ENCODE peak calls at places on chromosomes 5 and 9, in eight cellular contexts. One of them, this sample, is unnamed.
A peak's percentile ranks its signal among the peaks of the same experiment; 100 is the strongest.

GRCh38 chr9:36725777-36726356 is 153.2 kb downstream of the MELK start:
- DNase-seq in GM23248: no peak
- DNase-seq in omental fat pad: no peak
- DNase-seq in T-cell: no peak
- DNase-seq in uterus: no peak
- DNase-seq in stimulated activated CD8-positive, alpha-beta memory T cell treated with anti-CD3 and anti-CD28 coated beads, Interleukin-12 subunit alpha, Interleukin-12 subunit beta, amount 100 ng/mL, for 4 hours: no peak
- DNase-seq in astrocyte of the cerebellum: no peak
- DNase-seq in HEK293T: no peak
- DNase-seq in this sample: peak; percentile 7

GRCh38 chr5:180575571-180575970 is 15.7 kb downstream of the SCGB3A1 start:
- DNase-seq in stimulated activated CD8-positive, alpha-beta memory T cell treated with anti-CD3 and anti-CD28 coated beads, Interleukin-12 subunit alpha, Interleukin-12 subunit beta, amount 100 ng/mL, for 4 hours: no peak
- DNase-seq in T-cell: no peak
- DNase-seq in GM23248: peak; percentile 20
- DNase-seq in HEK293T: no peak
- DNase-seq in uterus: no peak
- DNase-seq in omental fat pad: no peak
- DNase-seq in astrocyte of the cerebellum: no peak
- DNase-seq in this sample: no peak

GRCh38 chr5:96961053-96961452 is 25.2 kb downstream of the LNPEP start:
- DNase-seq in T-cell: no peak
- DNase-seq in GM23248: no peak
- DNase-seq in astrocyte of the cerebellum: no peak
- DNase-seq in HEK293T: no peak
- DNase-seq in stimulated activated CD8-positive, alpha-beta memory T cell treated with anti-CD3 and anti-CD28 coated beads, Interleukin-12 subunit alpha, Interleukin-12 subunit beta, amount 100 ng/mL, for 4 hours: no peak
- DNase-seq in omental fat pad: no peak
- DNase-seq in uterus: no peak
- DNase-seq in this sample: no peak

GRCh38 chr9:89374176-89374575 is 55.9 kb downstream of the SECISBP2 start:
- DNase-seq in omental fat pad: no peak
- DNase-seq in stimulated activated CD8-positive, alpha-beta memory T cell treated with anti-CD3 and anti-CD28 coated beads, Interleukin-12 subunit alpha, Interleukin-12 subunit beta, amount 100 ng/mL, for 4 hours: no peak
- DNase-seq in T-cell: no peak
- DNase-seq in GM23248: no peak
- DNase-seq in HEK293T: no peak
- DNase-seq in uterus: no peak
- DNase-seq in astrocyte of the cerebellum: peak; percentile 40
- DNase-seq in this sample: no peak

GRCh38 chr5:112156211-112156610 is 262.9 kb downstream of the EPB41L4A start:
- DNase-seq in GM23248: no peak
- DNase-seq in stimulated activated CD8-positive, alpha-beta memory T cell treated with anti-CD3 and anti-CD28 coated beads, Interleukin-12 subunit alpha, Interleukin-12 subunit beta, amount 100 ng/mL, for 4 hours: no peak
- DNase-seq in omental fat pad: no peak
- DNase-seq in T-cell: no peak
- DNase-seq in HEK293T: no peak
- DNase-seq in uterus: no peak
- DNase-seq in astrocyte of the cerebellum: no peak
- DNase-seq in this sample: no peak

GRCh38 chr9:121281614-121282291 is 13.8 kb downstream of the GSN start:
- DNase-seq in T-cell: no peak
- DNase-seq in GM23248: peak; percentile 68
- DNase-seq in stimulated activated CD8-positive, alpha-beta memory T cell treated with anti-CD3 and anti-CD28 coated beads, Interleukin-12 subunit alpha, Interleukin-12 subunit beta, amount 100 ng/mL, for 4 hours: no peak
- DNase-seq in omental fat pad: peak; percentile 56
- DNase-seq in uterus: peak; percentile 94
- DNase-seq in astrocyte of the cerebellum: no peak
- DNase-seq in HEK293T: no peak
- DNase-seq in this sample: peak; percentile 64

GRCh38 chr9:114283551-114284111 is 39.3 kb upstream of the ORM1 start:
- DNase-seq in uterus: peak; percentile 12
- DNase-seq in T-cell: no peak
- DNase-seq in omental fat pad: peak; percentile 12
- DNase-seq in HEK293T: no peak
- DNase-seq in stimulated activated CD8-positive, alpha-beta memory T cell treated with anti-CD3 and anti-CD28 coated beads, Interleukin-12 subunit alpha, Interleukin-12 subunit beta, amount 100 ng/mL, for 4 hours: no peak
- DNase-seq in GM23248: no peak
- DNase-seq in astrocyte of the cerebellum: no peak
- DNase-seq in this sample: no peak

GRCh38 chr9:36881316-36882116 is 152.6 kb downstream of the PAX5 start:
- DNase-seq in uterus: no peak
- DNase-seq in stimulated activated CD8-positive, alpha-beta memory T cell treated with anti-CD3 and anti-CD28 coated beads, Interleukin-12 subunit alpha, Interleukin-12 subunit beta, amount 100 ng/mL, for 4 hours: no peak
- DNase-seq in HEK293T: no peak
- DNase-seq in T-cell: no peak
- DNase-seq in GM23248: no peak
- DNase-seq in omental fat pad: no peak
- DNase-seq in astrocyte of the cerebellum: no peak
- DNase-seq in this sample: no peak

GRCh38 chr5:143559586-143559985 is 156.1 kb upstream of the NR3C1 start:
- DNase-seq in stimulated activated CD8-positive, alpha-beta memory T cell treated with anti-CD3 and anti-CD28 coated beads, Interleukin-12 subunit alpha, Interleukin-12 subunit beta, amount 100 ng/mL, for 4 hours: no peak
- DNase-seq in GM23248: no peak
- DNase-seq in uterus: no peak
- DNase-seq in HEK293T: no peak
- DNase-seq in omental fat pad: no peak
- DNase-seq in astrocyte of the cerebellum: no peak
- DNase-seq in T-cell: no peak
- DNase-seq in this sample: no peak

GRCh38 chr5:39835371-39835770 is 410.6 kb upstream of the DAB2 start:
- DNase-seq in stimulated activated CD8-positive, alpha-beta memory T cell treated with anti-CD3 and anti-CD28 coated beads, Interleukin-12 subunit alpha, Interleukin-12 subunit beta, amount 100 ng/mL, for 4 hours: no peak
- DNase-seq in T-cell: no peak
- DNase-seq in uterus: no peak
- DNase-seq in HEK293T: no peak
- DNase-seq in GM23248: peak; percentile 4
- DNase-seq in omental fat pad: no peak
- DNase-seq in astrocyte of the cerebellum: no peak
- DNase-seq in this sample: no peak

GRCh38 chr5:10734050-10734709 is 26.9 kb downstream of the DAP start:
- DNase-seq in stimulated activated CD8-positive, alpha-beta memory T cell treated with anti-CD3 and anti-CD28 coated beads, Interleukin-12 subunit alpha, Interleukin-12 subunit beta, amount 100 ng/mL, for 4 hours: no peak
- DNase-seq in astrocyte of the cerebellum: no peak
- DNase-seq in omental fat pad: no peak
- DNase-seq in GM23248: no peak
- DNase-seq in T-cell: no peak
- DNase-seq in HEK293T: no peak
- DNase-seq in uterus: no peak
- DNase-seq in this sample: no peak

GRCh38 chr9:108434502-108434901 is 421.3 kb downstream of the ACTL7B start:
- DNase-seq in GM23248: peak; percentile 27
- DNase-seq in HEK293T: no peak
- DNase-seq in uterus: no peak
- DNase-seq in astrocyte of the cerebellum: no peak
- DNase-seq in omental fat pad: no peak
- DNase-seq in stimulated activated CD8-positive, alpha-beta memory T cell treated with anti-CD3 and anti-CD28 coated beads, Interleukin-12 subunit alpha, Interleukin-12 subunit beta, amount 100 ng/mL, for 4 hours: no peak
- DNase-seq in T-cell: no peak
- DNase-seq in this sample: peak; percentile 30

GRCh38 chr5:10513501-10514442 is 50.1 kb upstream of the ANKRD33B start:
- DNase-seq in astrocyte of the cerebellum: peak; percentile 97
- DNase-seq in HEK293T: no peak
- DNase-seq in omental fat pad: no peak
- DNase-seq in uterus: no peak
- DNase-seq in T-cell: no peak
- DNase-seq in stimulated activated CD8-positive, alpha-beta memory T cell treated with anti-CD3 and anti-CD28 coated beads, Interleukin-12 subunit alpha, Interleukin-12 subunit beta, amount 100 ng/mL, for 4 hours: no peak
- DNase-seq in GM23248: peak; percentile 82
- DNase-seq in this sample: peak; percentile 91

GRCh38 chr9:6305954-6306563 is 22.1 kb upstream of the TPD52L3 start:
- DNase-seq in GM23248: peak; percentile 70
- DNase-seq in omental fat pad: no peak
- DNase-seq in HEK293T: peak; percentile 16
- DNase-seq in astrocyte of the cerebellum: peak; percentile 12
- DNase-seq in uterus: no peak
- DNase-seq in stimulated activated CD8-positive, alpha-beta memory T cell treated with anti-CD3 and anti-CD28 coated beads, Interleukin-12 subunit alpha, Interleukin-12 subunit beta, amount 100 ng/mL, for 4 hours: no peak
- DNase-seq in T-cell: no peak
- DNase-seq in this sample: peak; percentile 29

GRCh38 chr5:159022178-159022556 is 77.5 kb downstream of the EBF1 start:
- DNase-seq in HEK293T: peak; percentile 40
- DNase-seq in T-cell: no peak
- DNase-seq in GM23248: peak; percentile 96
- DNase-seq in stimulated activated CD8-positive, alpha-beta memory T cell treated with anti-CD3 and anti-CD28 coated beads, Interleukin-12 subunit alpha, Interleukin-12 subunit beta, amount 100 ng/mL, for 4 hours: no peak
- DNase-seq in astrocyte of the cerebellum: no peak
- DNase-seq in uterus: peak; percentile 68
- DNase-seq in omental fat pad: no peak
- DNase-seq in this sample: peak; percentile 78

GRCh38 chr9:109923826-109924225 is 143.8 kb downstream of the PALM2AKAP2 start:
- DNase-seq in astrocyte of the cerebellum: no peak
- DNase-seq in GM23248: no peak
- DNase-seq in omental fat pad: no peak
- DNase-seq in HEK293T: no peak
- DNase-seq in uterus: no peak
- DNase-seq in T-cell: no peak
- DNase-seq in stimulated activated CD8-positive, alpha-beta memory T cell treated with anti-CD3 and anti-CD28 coated beads, Interleukin-12 subunit alpha, Interleukin-12 subunit beta, amount 100 ng/mL, for 4 hours: no peak
- DNase-seq in this sample: no peak

GRCh38 chr5:40278881-40279280 is 400.8 kb upstream of the PTGER4 start:
- DNase-seq in HEK293T: no peak
- DNase-seq in uterus: no peak
- DNase-seq in GM23248: no peak
- DNase-seq in T-cell: no peak
- DNase-seq in omental fat pad: no peak
- DNase-seq in astrocyte of the cerebellum: no peak
- DNase-seq in stimulated activated CD8-positive, alpha-beta memory T cell treated with anti-CD3 and anti-CD28 coated beads, Interleukin-12 subunit alpha, Interleukin-12 subunit beta, amount 100 ng/mL, for 4 hours: no peak
- DNase-seq in this sample: no peak

GRCh38 chr5:106142131-106142530 is 1528.6 kb downstream of the EFNA5 start:
- DNase-seq in GM23248: no peak
- DNase-seq in omental fat pad: no peak
- DNase-seq in uterus: no peak
- DNase-seq in astrocyte of the cerebellum: no peak
- DNase-seq in HEK293T: no peak
- DNase-seq in T-cell: no peak
- DNase-seq in stimulated activated CD8-positive, alpha-beta memory T cell treated with anti-CD3 and anti-CD28 coated beads, Interleukin-12 subunit alpha, Interleukin-12 subunit beta, amount 100 ng/mL, for 4 hours: no peak
- DNase-seq in this sample: no peak

GRCh38 chr5:149639718-149640117 is 58.4 kb downstream of the ARHGEF37 start:
- DNase-seq in stimulated activated CD8-positive, alpha-beta memory T cell treated with anti-CD3 and anti-CD28 coated beads, Interleukin-12 subunit alpha, Interleukin-12 subunit beta, amount 100 ng/mL, for 4 hours: no peak
- DNase-seq in omental fat pad: no peak
- DNase-seq in uterus: no peak
- DNase-seq in GM23248: no peak
- DNase-seq in astrocyte of the cerebellum: no peak
- DNase-seq in HEK293T: no peak
- DNase-seq in T-cell: no peak
- DNase-seq in this sample: no peak

GRCh38 chr9:136002886-136003285 is 41.7 kb upstream of the UBAC1 start:
- DNase-seq in stimulated activated CD8-positive, alpha-beta memory T cell treated with anti-CD3 and anti-CD28 coated beads, Interleukin-12 subunit alpha, Interleukin-12 subunit beta, amount 100 ng/mL, for 4 hours: no peak
- DNase-seq in omental fat pad: no peak
- DNase-seq in uterus: no peak
- DNase-seq in astrocyte of the cerebellum: no peak
- DNase-seq in HEK293T: no peak
- DNase-seq in T-cell: no peak
- DNase-seq in GM23248: peak; percentile 39
- DNase-seq in this sample: no peak

GRCh38 chr5:180831139-180832080 is 28.8 kb upstream of the MGAT1 start:
- DNase-seq in stimulated activated CD8-positive, alpha-beta memory T cell treated with anti-CD3 and anti-CD28 coated beads, Interleukin-12 subunit alpha, Interleukin-12 subunit beta, amount 100 ng/mL, for 4 hours: peak; percentile 66
- DNase-seq in astrocyte of the cerebellum: no peak
- DNase-seq in GM23248: peak; percentile 87
- DNase-seq in HEK293T: peak; percentile 46
- DNase-seq in T-cell: peak; percentile 43
- DNase-seq in omental fat pad: no peak
- DNase-seq in uterus: peak; percentile 83
- DNase-seq in this sample: peak; percentile 68

GRCh38 chr9:131174681-131175239 is 49.4 kb downstream of the NUP214 start:
- DNase-seq in T-cell: no peak
- DNase-seq in HEK293T: no peak
- DNase-seq in uterus: no peak
- DNase-seq in astrocyte of the cerebellum: no peak
- DNase-seq in GM23248: no peak
- DNase-seq in stimulated activated CD8-positive, alpha-beta memory T cell treated with anti-CD3 and anti-CD28 coated beads, Interleukin-12 subunit alpha, Interleukin-12 subunit beta, amount 100 ng/mL, for 4 hours: no peak
- DNase-seq in omental fat pad: no peak
- DNase-seq in this sample: no peak

GRCh38 chr9:15306068-15306756 is 804 bp downstream of the TTC39B start:
- DNase-seq in T-cell: peak; percentile 36
- DNase-seq in HEK293T: peak; percentile 28
- DNase-seq in GM23248: peak; percentile 78
- DNase-seq in uterus: peak; percentile 67
- DNase-seq in omental fat pad: peak; percentile 41
- DNase-seq in stimulated activated CD8-positive, alpha-beta memory T cell treated with anti-CD3 and anti-CD28 coated beads, Interleukin-12 subunit alpha, Interleukin-12 subunit beta, amount 100 ng/mL, for 4 hours: no peak
- DNase-seq in astrocyte of the cerebellum: no peak
- DNase-seq in this sample: peak; percentile 63

This sample was measured in fibroblast of lung.